ENCODE peak calls at places on chromosome 20, in ten cellular contexts. T is BE2C, A is lung, X is HCT116, H is A549, U is HFF-Myc, Y is DND-41, C is BJ, N is colonic mucosa, E is thoracic aorta. V is an unnamed sample.

GRCh38 chr20:48763183-48764030 is 64.4 kb downstream of the PREX1 start:
- DNase-seq in X (no peak), Y (no peak), U (no peak), T (no peak), H (no peak), C (no peak), N (no peak), E (no peak), A (no peak), V (no peak)

GRCh38 chr20:31695849-31696804 is 26.5 kb downstream of the BCL2L1 start:
- DNase-seq in T (no peak), C (peak; percentile 70), H (peak; percentile 92), Y (no peak), U (no peak), E (peak; percentile 53), A (peak; percentile 59), N (no peak), X (peak; percentile 84), V (peak; percentile 96)

GRCh38 chr20:50303573-50304500 is 113.2 kb downstream of the CEBPB start:
- DNase-seq in Y (no peak), T (peak; percentile 97), H (no peak), C (no peak), U (peak; percentile 86), X (no peak), E (no peak), N (peak; percentile 83), A (peak; percentile 74), V (peak; percentile 90)

GRCh38 chr20:59933296-59933848 is at the start of gene SYCP2:
- DNase-seq in E (no peak), U (no peak), X (no peak), A (no peak), C (no peak), H (peak; percentile 70), Y (no peak), T (peak; percentile 18), N (peak; percentile 43), V (peak; percentile 39)

GRCh38 chr20:21571841-21572690 is 58.2 kb upstream of the NKX2-2 start:
- DNase-seq in C (no peak), A (no peak), Y (peak; percentile 27), N (no peak), T (peak; percentile 25), X (no peak), E (no peak), U (peak; percentile 1), H (no peak), V (peak; percentile 10)

GRCh38 chr20:13274311-13274965 is 53.4 kb downstream of the ISM1 start:
- DNase-seq in X (no peak), E (no peak), Y (no peak), U (no peak), T (no peak), H (no peak), A (no peak), C (no peak), N (no peak), V (no peak)

GRCh38 chr20:46056970-46057855 is 28.2 kb downstream of the SLC12A5 start:
- DNase-seq in A (no peak), E (no peak), C (no peak), Y (peak; percentile 45), T (no peak), N (peak; percentile 33), H (no peak), U (no peak), X (no peak), V (peak; percentile 76)

GRCh38 chr20:17557675-17558006 is 12.2 kb upstream of the DSTN start:
- DNase-seq in T (no peak), Y (no peak), N (peak; percentile 44), X (peak; percentile 78), H (peak; percentile 60), C (peak; percentile 51), U (no peak), A (peak; percentile 47), E (no peak), V (peak; percentile 80)

DNA sequence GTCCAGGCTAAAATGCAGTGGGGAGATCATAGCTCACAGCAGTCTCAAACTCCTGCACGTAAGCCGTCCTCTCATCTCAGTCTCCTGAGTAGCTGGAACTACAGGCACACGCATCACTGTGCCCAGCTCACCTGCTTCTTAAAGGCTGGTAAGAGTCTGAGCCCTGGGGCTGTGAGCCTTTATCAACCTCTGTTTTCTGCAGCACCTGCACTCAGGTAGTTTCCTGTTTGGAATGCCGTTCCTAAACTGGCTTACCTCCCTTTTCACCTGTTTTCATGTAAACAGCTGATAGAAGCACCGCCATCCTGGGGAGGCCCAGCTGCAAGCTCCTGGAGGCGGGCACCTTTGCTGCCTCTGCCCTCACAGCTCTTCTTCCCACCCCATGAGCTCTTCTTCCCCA is 45.4 kb downstream of the SLC24A3 start:
- DNase-seq in N (no peak), Y (no peak), A (no peak), T (no peak), X (no peak), H (no peak), U (no peak), E (no peak), C (no peak), V (no peak)
- H3K4me3 ChIP-seq in N (no peak overlapping the region), Y (no peak overlapping the region), A (no peak overlapping the region), T (no peak overlapping the region), X (no peak overlapping the region), H (no peak overlapping the region), U (no peak overlapping the region), E (no peak overlapping the region), C (no peak overlapping the region), V (no peak overlapping the region)

DNA sequence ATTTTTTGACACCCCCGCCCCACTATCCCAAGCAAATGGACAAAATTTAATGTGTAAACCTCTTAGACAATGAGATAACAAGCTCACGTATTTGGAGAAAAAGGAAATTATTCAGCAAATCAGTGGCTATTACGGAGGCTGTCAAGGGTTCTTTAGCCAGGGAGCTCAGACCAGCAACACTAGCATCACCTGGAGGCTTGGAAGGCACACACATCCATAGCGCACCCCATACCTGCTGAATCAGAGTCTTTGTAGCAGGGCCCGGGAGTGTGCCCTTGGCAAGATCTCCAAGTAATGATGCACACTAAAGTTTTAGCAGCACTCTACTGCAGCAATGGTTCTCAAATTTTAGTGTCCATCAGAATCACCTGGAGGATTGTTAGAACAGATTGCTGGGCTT is 223.2 kb upstream of the BTBD3 start:
- DNase-seq in X (no peak), T (no peak), H (no peak), N (no peak), U (no peak), E (no peak), Y (no peak), C (no peak), A (no peak), V (no peak)
- TF ChIP-seq CTCF in X (no peak), T (no peak), H (no peak), N (no peak), U (no peak), E (no peak), Y (no peak), C (no peak), A (no peak), V (no peak)

GRCh38 chr20:289693-290080 is 863 bp downstream of the C20orf96 start:
- DNase-seq in H (no peak), C (no peak), U (no peak), X (no peak), Y (no peak), E (no peak), T (no peak), A (no peak), N (no peak), V (no peak)

GRCh38 chr20:294602-295001 is 2.8 kb upstream of the ZCCHC3 start:
- DNase-seq in A (no peak), N (no peak), H (no peak), C (no peak), T (no peak), Y (no peak), E (no peak), X (no peak), U (no peak), V (no peak)

GRCh38 chr20:290081-290831 is at the start of gene C20orf96:
- DNase-seq in X (peak; percentile 91), T (peak; percentile 82), E (peak; percentile 60), N (peak; percentile 96), H (peak; percentile 97), Y (peak; percentile 92), U (peak; percentile 85), A (peak; percentile 92), C (peak; percentile 68), V (peak; percentile 93)

GRCh38 chr20:286508-286907 is 4.0 kb downstream of the C20orf96 start:
- DNase-seq in T (no peak), H (no peak), U (no peak), Y (no peak), N (no peak), E (no peak), C (no peak), A (no peak), X (no peak), V (no peak)

DNA sequence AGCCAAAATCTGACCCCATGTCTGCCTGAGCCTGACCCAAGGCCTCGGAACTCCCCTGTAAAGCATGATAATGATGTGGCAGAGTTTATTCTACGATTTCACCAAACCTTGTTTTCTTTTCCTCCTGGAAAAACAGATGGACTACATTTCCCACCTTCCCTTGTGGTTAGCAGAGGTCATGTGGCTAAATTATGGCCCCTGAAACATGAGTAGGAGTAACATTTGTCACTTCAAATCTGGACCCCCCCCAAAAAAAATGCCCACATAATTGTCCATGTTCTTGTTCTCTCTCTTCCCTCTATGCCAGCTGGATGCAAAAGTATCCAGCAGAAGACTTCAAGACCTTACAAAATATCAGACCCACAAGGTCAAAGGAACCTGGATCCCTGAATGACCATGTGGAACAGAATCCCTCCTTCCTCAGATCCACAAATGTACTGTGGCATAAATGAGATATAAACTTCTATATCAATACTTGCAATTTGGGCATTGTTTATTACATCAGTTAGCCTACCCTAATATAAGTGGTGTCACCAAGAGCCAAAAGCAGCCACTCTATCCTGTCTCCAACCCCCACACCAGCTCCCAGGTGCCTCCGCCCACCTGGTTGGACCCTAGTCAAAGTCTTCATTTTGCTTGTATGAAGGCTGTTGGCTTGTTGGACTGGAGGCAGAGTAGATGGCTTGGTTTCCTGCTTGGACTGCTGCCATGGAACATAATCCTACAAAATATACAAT is 1.4 kb downstream of the C20orf96 start:
- DNase-seq in C (no peak), Y (no peak), T (no peak), E (no peak), U (no peak), A (no peak), X (no peak), H (no peak), N (peak; percentile 68), V (no peak)
- H3K4me3 ChIP-seq in C (no peak overlapping the region), Y (peak overlapping the region; percentile 54), T (no peak overlapping the region), E (no peak overlapping the region), U (peak overlapping the region; percentile 90), A (no peak overlapping the region), X (peak overlapping the region; percentile 94), H (peak overlapping the region; percentile 62), N (no peak overlapping the region), V (peak overlapping the region; percentile 70)

DNA sequence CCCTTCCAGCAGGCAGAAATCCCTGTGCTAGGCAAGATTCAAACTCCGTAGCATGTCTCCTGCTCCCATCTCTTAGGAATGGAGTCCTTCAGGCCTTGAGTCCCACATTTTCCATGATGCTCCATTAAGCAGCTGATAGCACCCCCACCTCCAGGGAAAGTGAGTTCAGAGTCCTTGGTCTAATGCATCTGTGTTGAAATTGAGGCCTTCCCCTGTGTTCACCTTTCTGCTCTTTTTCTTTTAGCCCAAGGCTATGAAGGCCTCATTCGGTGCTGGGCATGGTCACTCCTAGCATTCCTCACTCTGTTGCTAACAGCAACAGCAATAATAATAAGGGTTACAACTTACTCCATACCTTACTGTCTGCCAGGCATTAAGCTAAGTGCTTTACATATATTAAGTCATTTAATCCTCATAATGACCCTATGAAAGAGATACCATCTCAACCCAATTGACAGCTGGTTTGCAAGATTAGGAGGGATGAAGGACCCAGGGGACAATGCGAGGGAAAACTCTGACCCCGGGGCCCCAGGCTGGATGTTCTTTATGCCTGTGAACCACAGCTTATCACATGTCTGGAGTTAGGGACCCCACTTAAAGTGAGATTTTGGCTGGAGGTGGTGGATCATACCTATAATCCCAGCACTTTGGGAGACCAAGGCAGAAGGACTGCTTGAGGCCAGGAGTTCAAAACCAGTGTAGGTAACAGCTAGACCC is 17.5 kb upstream of the PANK2 start:
- DNase-seq in X (no peak), H (peak; percentile 47), A (no peak), C (no peak), E (no peak), Y (no peak), T (peak; percentile 41), N (no peak), U (no peak), V (no peak)
- TF ChIP-seq CTCF in X (no peak), H (no peak), A (no peak), C (no peak), E (no peak), Y (no peak), T (no peak), N (no peak), U (no peak), V (no peak)